ENCODE peak calls at places on chromosome 7, in five cellular contexts. T is HFFc6, H is cardiac muscle cell, X is transverse colon, V is tibial artery. I is an unnamed sample.

GRCh38 chr7:135790371-135790977 is 41.9 kb upstream of the FAM180A start:
- DNase-seq in T (no peak), X (no peak), H (no peak), V (no peak), I (no peak)

GRCh38 chr7:23938937-23939552 is 229.0 kb downstream of the STK31 start:
- DNase-seq in H (peak; percentile 64), V (no peak), X (peak; percentile 38), T (peak; percentile 3), I (peak; percentile 74)

GRCh38 chr7:107972986-107973385 is 30.0 kb downstream of the LAMB1 start:
- DNase-seq in V (no peak), T (no peak), X (no peak), H (no peak), I (no peak)

GRCh38 chr7:158779061-158779992 is 50.0 kb downstream of the ESYT2 start:
- DNase-seq in V (no peak), T (no peak), X (peak; percentile 49), H (no peak), I (no peak)

GRCh38 chr7:35253680-35254495 is at the start of gene TBX20:
- DNase-seq in T (no peak), X (peak; percentile 51), H (peak; percentile 93), V (no peak), I (peak; percentile 59)

GRCh38 chr7:100065452-100066186 is 15.9 kb downstream of the ZNF3 start:
- DNase-seq in H (peak; percentile 16), T (peak; percentile 54), X (no peak), V (no peak), I (no peak)

GRCh38 chr7:66800591-66800990 is 60.1 kb downstream of the RABGEF1 start:
- DNase-seq in T (no peak), V (no peak), X (no peak), H (no peak), I (no peak)

GRCh38 chr7:157691521-157692155 is 354.8 kb downstream of the DNAJB6 start:
- DNase-seq in X (no peak), H (no peak), V (peak; percentile 63), T (no peak), I (no peak)

GRCh38 chr7:113918946-113919345 is at the start of gene PPP1R3A:
- DNase-seq in V (no peak), X (no peak), H (peak; percentile 77), T (no peak), I (no peak)

GRCh38 chr7:39507866-39508551 is 58.2 kb upstream of the YAE1 start:
- DNase-seq in X (no peak), H (no peak), V (no peak), T (peak; percentile 13), I (no peak)

GRCh38 chr7:131624536-131624935 is 68.1 kb upstream of the PODXL start:
- DNase-seq in T (no peak), X (no peak), H (no peak), V (no peak), I (no peak)

GRCh38 chr7:134712196-134712595 is 65.5 kb downstream of the BPGM start:
- DNase-seq in X (no peak), H (no peak), T (peak; percentile 62), V (no peak), I (no peak)

GRCh38 chr7:106987777-106988176 is 56.7 kb upstream of the PRKAR2B start:
- DNase-seq in V (no peak), X (no peak), T (no peak), H (no peak), I (no peak)

GRCh38 chr7:43119371-43120069 is 7.1 kb downstream of the HECW1 start:
- DNase-seq in V (no peak), H (no peak), X (no peak), T (peak; percentile 64), I (no peak)

GRCh38 chr7:150994141-150994837 is 3.5 kb downstream of the NOS3 start:
- DNase-seq in X (no peak), H (peak; percentile 89), V (no peak), T (no peak), I (no peak)

GRCh38 chr7:16271990-16272665 is 149.2 kb downstream of the CRPPA start:
- DNase-seq in V (no peak), H (no peak), T (peak; percentile 4), X (no peak), I (peak; percentile 39)

GRCh38 chr7:39299695-39300094 is 266.5 kb upstream of the YAE1 start:
- DNase-seq in X (no peak), T (no peak), H (no peak), V (no peak), I (no peak)

GRCh38 chr7:75611557-75612178 is 119.5 kb downstream of the SPDYE5 start:
- DNase-seq in H (peak; percentile 32), T (no peak), V (peak; percentile 95), X (peak; percentile 16), I (no peak)

GRCh38 chr7:131538791-131539179 is 17.6 kb downstream of the PODXL start:
- DNase-seq in V (no peak), X (no peak), H (no peak), T (no peak), I (no peak)

GRCh38 chr7:29957921-29958320 is 31.7 kb downstream of the SCRN1 start:
- DNase-seq in T (no peak), H (no peak), X (no peak), V (no peak), I (no peak)

GRCh38 chr7:152312316-152312715 is 123.5 kb downstream of the KMT2C start:
- DNase-seq in X (no peak), T (no peak), V (no peak), H (peak; percentile 56), I (no peak)

GRCh38 chr7:81721428-81721827 is 48.4 kb downstream of the HGF start:
- DNase-seq in X (no peak), T (no peak), H (no peak), V (no peak), I (no peak)

GRCh38 chr7:80666376-80666775 is 27.9 kb downstream of the CD36 start:
- DNase-seq in T (no peak), X (no peak), V (no peak), H (no peak), I (no peak)

GRCh38 chr7:1355568-1356340 is 103.5 kb downstream of the MICALL2 start:
- DNase-seq in H (no peak), V (peak; percentile 45), X (peak; percentile 44), T (no peak), I (peak; percentile 82)

GRCh38 chr7:143391462-143392404 is 10.6 kb downstream of the ZYX start:
- DNase-seq in H (no peak), V (peak; percentile 97), X (peak; percentile 57), T (peak; percentile 80), I (no peak)

GRCh38 chr7:96169439-96169838 is 152.5 kb downstream of the SLC25A13 start:
- DNase-seq in T (no peak), V (no peak), H (no peak), X (no peak), I (no peak)

DNA sequence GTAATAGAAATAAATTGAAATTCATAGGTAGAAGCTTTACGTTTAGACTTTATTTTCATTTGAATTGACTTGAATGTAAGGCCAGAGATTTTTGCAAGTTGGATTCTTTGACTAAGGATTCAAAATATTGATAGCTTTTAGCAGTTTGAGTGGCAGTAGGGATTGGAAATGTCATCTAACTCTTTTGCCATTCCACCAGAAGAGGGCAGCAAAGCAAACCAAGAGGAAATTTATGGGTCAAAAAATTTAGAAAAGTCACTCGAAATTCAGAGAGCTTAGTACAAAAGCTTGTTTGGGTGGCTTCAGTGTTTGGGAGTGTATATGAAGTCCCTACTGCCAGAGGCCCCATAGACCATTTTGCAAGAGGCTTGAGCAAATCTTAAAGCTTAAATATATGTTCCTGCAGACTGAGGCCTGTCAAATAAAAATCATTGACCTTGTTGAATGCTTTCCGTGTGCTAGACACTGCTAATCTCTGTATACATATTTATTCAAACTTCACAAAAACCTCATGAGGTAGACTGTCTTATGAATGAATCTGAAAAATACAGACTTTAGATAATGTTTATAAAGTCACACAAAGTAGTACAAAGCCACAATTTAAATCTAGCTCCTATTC is 44.6 kb upstream of the RSBN1L start:
- DNase-seq in H (peak; percentile 50), X (no peak), T (peak; percentile 37), V (no peak), I (peak; percentile 25)
- TF ChIP-seq CTCF in H (peak; percentile 69), X (peak; percentile 73), T (peak; percentile 89), V (peak; percentile 77), I (peak; percentile 27)

GRCh38 chr7:4837814-4838625 is 23.8 kb downstream of the PAPOLB start:
- DNase-seq in V (peak; percentile 50), H (no peak), T (no peak), X (no peak), I (no peak)
- TF ChIP-seq CTCF in V (no peak), H (no peak), T (no peak), X (no peak), I (no peak)

GRCh38 chr7:93804726-93805125 is 85.8 kb downstream of the TFPI2 start:
- DNase-seq in V (no peak), H (peak; percentile 41), T (no peak), X (no peak), I (no peak)

DNA sequence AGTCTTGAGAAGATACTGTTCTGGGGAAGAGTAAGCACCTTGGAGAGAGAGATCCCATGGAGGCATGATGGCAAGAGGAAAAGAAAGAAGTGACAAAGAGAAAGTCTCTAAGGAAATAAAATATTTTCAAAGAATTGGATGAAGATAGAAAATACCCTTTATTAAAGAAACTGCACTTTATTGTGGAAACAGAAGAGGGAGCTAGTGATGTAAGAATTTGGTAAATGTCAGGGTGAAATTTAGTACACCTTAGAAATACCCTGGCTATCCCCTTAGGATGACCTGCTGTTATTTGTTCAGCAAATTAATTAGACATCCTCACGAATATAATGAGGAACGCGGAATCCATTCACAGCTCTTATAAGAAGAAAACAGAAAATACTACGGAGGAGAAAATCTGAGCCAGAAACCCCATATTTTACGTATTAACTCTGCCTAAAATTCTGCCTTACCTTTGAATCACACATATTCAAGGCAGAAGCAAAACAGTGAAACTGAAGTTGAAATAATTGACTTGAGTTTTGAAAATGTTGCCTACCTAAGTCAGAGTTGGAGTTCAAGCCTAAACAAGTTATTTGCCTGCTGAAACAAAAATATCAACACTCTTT is 90.7 kb downstream of the TFPI2 start:
- DNase-seq in T (no peak), V (no peak), H (peak; percentile 19), X (no peak), I (no peak)
- TF ChIP-seq CTCF in T (peak; percentile 81), V (peak; percentile 31), H (peak; percentile 63), X (no peak), I (no peak)

DNA sequence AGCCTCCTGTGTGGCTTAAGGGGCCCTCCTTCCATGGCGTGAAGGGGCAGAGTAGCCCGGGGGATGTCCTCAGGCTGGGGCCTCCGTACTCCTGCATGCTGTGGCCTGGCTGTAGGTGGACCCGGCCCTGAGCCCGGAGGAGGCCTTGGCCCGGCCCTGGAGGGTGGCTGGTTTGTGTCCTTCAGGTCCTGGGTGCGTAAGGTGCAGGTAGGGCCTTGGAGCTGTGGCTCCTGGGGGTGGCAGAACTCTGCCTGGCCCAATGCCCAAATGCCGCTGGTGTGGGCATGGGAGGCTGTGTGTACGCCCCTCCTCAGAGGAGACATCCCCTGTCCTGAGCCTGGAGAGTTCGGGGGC is 26.9 kb upstream of the AMZ1 start:
- DNase-seq in H (no peak), V (no peak), T (no peak), X (no peak), I (no peak)
- TF ChIP-seq CTCF in H (peak; percentile 1), V (no peak), T (peak; percentile 47), X (no peak), I (peak; percentile 9)